ENCODE peak calls at places on chromosomes 16 and 17, in five cellular contexts. One of them, this sample, is unnamed. For H3K27me3 and H3K4me1, the result is how much of the 10 kb centered on the place peaks cover.

GRCh38 chr17:79970576-79971068 is 65.0 kb downstream of the TBC1D16 start:
- DNase-seq in tibial artery: no peak
- DNase-seq in H9: peak
- DNase-seq in PC-9: no peak
- DNase-seq in heart right ventricle: no peak
- DNase-seq in this sample: peak

GRCh38 chr17:74484066-74484465 is 17.6 kb downstream of the CD300A start:
- DNase-seq in tibial artery: no peak
- DNase-seq in H9: peak
- DNase-seq in PC-9: no peak
- DNase-seq in heart right ventricle: no peak
- DNase-seq in this sample: no peak

GRCh38 chr17:43771463-43771862 is 7.3 kb downstream of the DUSP3 start:
- DNase-seq in tibial artery: no peak
- DNase-seq in H9: no peak
- DNase-seq in PC-9: no peak
- DNase-seq in heart right ventricle: no peak
- DNase-seq in this sample: no peak

GRCh38 chr17:36665417-36665816 is 64.0 kb downstream of the MRM1 start:
- DNase-seq in tibial artery: no peak
- DNase-seq in H9: no peak
- DNase-seq in PC-9: peak
- DNase-seq in heart right ventricle: no peak
- DNase-seq in this sample: no peak

GRCh38 chr17:1995321-1996242 is 29.6 kb downstream of the RTN4RL1 start:
- DNase-seq in tibial artery: no peak
- DNase-seq in H9: no peak
- DNase-seq in PC-9: no peak
- DNase-seq in heart right ventricle: no peak
- DNase-seq in this sample: no peak

GRCh38 chr16:27330542-27330941 is 16.8 kb downstream of the IL4R start:
- DNase-seq in tibial artery: peak
- DNase-seq in H9: no peak
- DNase-seq in PC-9: no peak
- DNase-seq in heart right ventricle: peak
- DNase-seq in this sample: no peak

GRCh38 chr16:14407786-14408399 is 222.2 kb downstream of the PARN start:
- DNase-seq in tibial artery: no peak
- DNase-seq in H9: no peak
- DNase-seq in PC-9: no peak
- DNase-seq in heart right ventricle: no peak
- DNase-seq in this sample: no peak

GRCh38 chr16:28297784-28298510 is 5.6 kb downstream of the SBK1 start:
- DNase-seq in tibial artery: no peak
- DNase-seq in H9: no peak
- DNase-seq in PC-9: peak
- DNase-seq in heart right ventricle: no peak
- DNase-seq in this sample: no peak

GRCh38 chr16:21226749-21227148 is 6.8 kb upstream of the ANKS4B start:
- DNase-seq in tibial artery: no peak
- DNase-seq in H9: no peak
- DNase-seq in PC-9: no peak
- DNase-seq in heart right ventricle: no peak
- DNase-seq in this sample: no peak

GRCh38 chr17:39450051-39450450 is 1.0 kb downstream of the MED1 start:
- DNase-seq in tibial artery: no peak
- DNase-seq in H9: no peak
- DNase-seq in PC-9: peak
- DNase-seq in heart right ventricle: no peak
- DNase-seq in this sample: no peak

GRCh38 chr16:57825298-57826039 is 23.2 kb upstream of the KIFC3 start:
- DNase-seq in tibial artery: no peak
- DNase-seq in H9: no peak
- DNase-seq in PC-9: no peak
- DNase-seq in heart right ventricle: no peak
- DNase-seq in this sample: no peak

GRCh38 chr17:35390156-35390555 is 16.7 kb upstream of the SLFN11 start:
- DNase-seq in tibial artery: no peak
- DNase-seq in H9: no peak
- DNase-seq in PC-9: no peak
- DNase-seq in heart right ventricle: no peak
- DNase-seq in this sample: no peak

GRCh38 chr16:87487361-87487924 is 5.4 kb downstream of the ZCCHC14 start:
- DNase-seq in tibial artery: peak
- DNase-seq in H9: peak
- DNase-seq in PC-9: peak
- DNase-seq in heart right ventricle: peak
- DNase-seq in this sample: no peak

GRCh38 chr17:9911089-9911488 is 6.0 kb upstream of the RCVRN start:
- DNase-seq in tibial artery: no peak
- DNase-seq in H9: no peak
- DNase-seq in PC-9: no peak
- DNase-seq in heart right ventricle: no peak
- DNase-seq in this sample: no peak

GRCh38 chr17:9916108-9916507 is 11.0 kb upstream of the RCVRN start:
- DNase-seq in tibial artery: no peak
- DNase-seq in H9: no peak
- DNase-seq in PC-9: no peak
- DNase-seq in heart right ventricle: no peak
- DNase-seq in this sample: no peak

GRCh38 chr17:9912146-9913099 is 7.4 kb upstream of the RCVRN start:
- DNase-seq in tibial artery: no peak
- DNase-seq in H9: no peak
- DNase-seq in PC-9: no peak
- DNase-seq in heart right ventricle: no peak
- DNase-seq in this sample: no peak

GRCh38 chr17:9917131-9917530 is 12.1 kb upstream of the RCVRN start:
- DNase-seq in tibial artery: no peak
- DNase-seq in H9: no peak
- DNase-seq in PC-9: no peak
- DNase-seq in heart right ventricle: no peak
- DNase-seq in this sample: no peak

GRCh38 chr17:9913476-9913875 is 8.4 kb upstream of the RCVRN start:
- DNase-seq in tibial artery: no peak
- DNase-seq in H9: no peak
- DNase-seq in PC-9: no peak
- DNase-seq in heart right ventricle: no peak
- DNase-seq in this sample: no peak
- H3K27ac ChIP-seq in tibial artery: no peak
- H3K27ac ChIP-seq in H9: no peak
- H3K27ac ChIP-seq in PC-9: no peak
- H3K27ac ChIP-seq in heart right ventricle: no peak
- H3K27ac ChIP-seq in this sample: no peak

GRCh38 chr17:77946900-77947643 is 11.4 kb upstream of the TNRC6C start:
- DNase-seq in tibial artery: no peak
- DNase-seq in H9: no peak
- DNase-seq in PC-9: no peak
- DNase-seq in heart right ventricle: no peak
- DNase-seq in this sample: no peak
- H3K27me3 ChIP-seq in tibial artery: under half
- H3K27me3 ChIP-seq in H9: under half
- H3K27me3 ChIP-seq in PC-9: half or more
- H3K27me3 ChIP-seq in heart right ventricle: under half
- H3K27me3 ChIP-seq in this sample: under half

GRCh38 chr17:29616300-29617048 is 6.2 kb downstream of the CORO6 start:
- DNase-seq in tibial artery: no peak
- DNase-seq in H9: no peak
- DNase-seq in PC-9: no peak
- DNase-seq in heart right ventricle: no peak
- DNase-seq in this sample: no peak
- H3K4me1 ChIP-seq in tibial artery: half or more
- H3K4me1 ChIP-seq in H9: under half
- H3K4me1 ChIP-seq in PC-9: under half
- H3K4me1 ChIP-seq in heart right ventricle: half or more
- H3K4me1 ChIP-seq in this sample: under half

GRCh38 chr17:33082529-33083148 is 91.0 kb downstream of the SPACA3 start:
- DNase-seq in tibial artery: no peak
- DNase-seq in H9: no peak
- DNase-seq in PC-9: no peak
- DNase-seq in heart right ventricle: no peak
- DNase-seq in this sample: no peak
- H3K27ac ChIP-seq in tibial artery: no peak
- H3K27ac ChIP-seq in H9: no peak
- H3K27ac ChIP-seq in PC-9: no peak
- H3K27ac ChIP-seq in heart right ventricle: no peak
- H3K27ac ChIP-seq in this sample: no peak

DNA sequence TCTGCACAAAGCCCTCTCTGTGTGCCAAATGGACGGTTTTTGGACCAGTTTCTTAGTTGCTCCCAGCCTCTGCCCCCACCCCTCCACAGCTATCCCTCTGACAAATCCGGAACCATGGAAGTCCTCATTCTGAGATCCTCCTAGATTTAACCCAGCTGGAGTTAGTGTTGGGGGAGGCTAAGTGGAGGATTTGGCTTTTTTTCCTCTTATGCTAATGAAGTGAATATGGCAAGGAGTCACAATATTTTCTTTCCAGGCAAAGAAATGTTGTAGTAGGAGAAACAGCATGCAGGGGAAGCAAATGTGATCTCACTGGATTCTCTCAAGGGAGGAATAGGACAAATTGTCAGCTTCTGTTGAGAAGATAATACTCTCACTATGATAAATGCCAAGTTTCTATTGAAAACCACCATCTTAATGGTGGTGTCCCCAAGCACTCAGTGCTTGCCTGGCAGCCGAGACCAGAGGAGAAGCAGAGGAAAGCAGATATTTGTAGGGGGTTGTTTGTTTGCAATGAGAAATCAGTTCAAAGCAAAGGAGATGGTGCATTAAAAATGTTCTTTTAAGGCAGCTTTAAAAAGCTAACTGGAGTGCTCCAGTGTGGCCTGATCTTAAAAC is 159.5 kb downstream of the MSI2 start:
- DNase-seq in tibial artery: no peak
- DNase-seq in H9: no peak
- DNase-seq in PC-9: no peak
- DNase-seq in heart right ventricle: no peak
- DNase-seq in this sample: no peak
- H3K27me3 ChIP-seq in tibial artery: under half
- H3K27me3 ChIP-seq in H9: under half
- H3K27me3 ChIP-seq in PC-9: under half
- H3K27me3 ChIP-seq in heart right ventricle: under half
- H3K27me3 ChIP-seq in this sample: under half

GRCh38 chr16:4385789-4386451 is 14.3 kb downstream of the VASN start:
- DNase-seq in tibial artery: no peak
- DNase-seq in H9: no peak
- DNase-seq in PC-9: no peak
- DNase-seq in heart right ventricle: no peak
- DNase-seq in this sample: no peak
- H3K4me1 ChIP-seq in tibial artery: half or more
- H3K4me1 ChIP-seq in H9: under half
- H3K4me1 ChIP-seq in PC-9: under half
- H3K4me1 ChIP-seq in heart right ventricle: half or more
- H3K4me1 ChIP-seq in this sample: under half

GRCh38 chr17:33303254-33303653 is 10.2 kb upstream of the ASIC2 start:
- DNase-seq in tibial artery: no peak
- DNase-seq in H9: no peak
- DNase-seq in PC-9: no peak
- DNase-seq in heart right ventricle: no peak
- DNase-seq in this sample: no peak
- H3K27ac ChIP-seq in tibial artery: no peak
- H3K27ac ChIP-seq in H9: no peak
- H3K27ac ChIP-seq in PC-9: no peak
- H3K27ac ChIP-seq in heart right ventricle: no peak
- H3K27ac ChIP-seq in this sample: no peak

GRCh38 chr17:41571561-41572434 is at the start of gene KRT9:
- DNase-seq in tibial artery: no peak
- DNase-seq in H9: no peak
- DNase-seq in PC-9: no peak
- DNase-seq in heart right ventricle: no peak
- DNase-seq in this sample: no peak

GRCh38 chr17:41579484-41580243 is 7.0 kb downstream of the KRT14 start:
- DNase-seq in tibial artery: peak
- DNase-seq in H9: peak
- DNase-seq in PC-9: peak
- DNase-seq in heart right ventricle: peak
- DNase-seq in this sample: peak

GRCh38 chr17:41578971-41579370 is 7.1 kb upstream of the KRT9 start:
- DNase-seq in tibial artery: no peak
- DNase-seq in H9: no peak
- DNase-seq in PC-9: no peak
- DNase-seq in heart right ventricle: no peak
- DNase-seq in this sample: no peak

GRCh38 chr17:41578538-41578937 is 6.7 kb upstream of the KRT9 start:
- DNase-seq in tibial artery: no peak
- DNase-seq in H9: no peak
- DNase-seq in PC-9: no peak
- DNase-seq in heart right ventricle: no peak
- DNase-seq in this sample: no peak

DNA sequence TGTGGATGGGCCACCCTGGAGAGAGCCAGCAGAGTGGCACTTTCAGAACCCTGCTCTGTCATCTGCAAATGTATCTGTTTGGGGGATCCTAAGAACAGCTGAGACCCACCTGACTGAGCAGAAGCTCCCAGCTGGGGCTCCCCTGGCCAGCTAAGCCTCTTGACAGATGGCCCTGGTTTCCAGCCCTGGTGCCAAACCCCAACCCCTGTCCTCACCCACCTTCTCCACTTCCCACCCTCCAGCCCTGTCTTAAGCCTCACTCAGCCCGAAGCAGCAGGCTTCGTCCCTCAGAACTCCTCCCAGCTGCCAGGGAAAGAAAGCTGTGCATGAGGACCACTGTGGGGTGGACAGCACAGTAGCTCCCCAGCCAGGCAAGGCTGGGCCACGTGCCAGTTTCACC is 3.5 kb upstream of the KRT9 start:
- DNase-seq in tibial artery: no peak
- DNase-seq in H9: no peak
- DNase-seq in PC-9: no peak
- DNase-seq in heart right ventricle: no peak
- DNase-seq in this sample: no peak
- H3K27me3 ChIP-seq in tibial artery: under half
- H3K27me3 ChIP-seq in H9: under half
- H3K27me3 ChIP-seq in PC-9: under half
- H3K27me3 ChIP-seq in heart right ventricle: half or more
- H3K27me3 ChIP-seq in this sample: under half

DNA sequence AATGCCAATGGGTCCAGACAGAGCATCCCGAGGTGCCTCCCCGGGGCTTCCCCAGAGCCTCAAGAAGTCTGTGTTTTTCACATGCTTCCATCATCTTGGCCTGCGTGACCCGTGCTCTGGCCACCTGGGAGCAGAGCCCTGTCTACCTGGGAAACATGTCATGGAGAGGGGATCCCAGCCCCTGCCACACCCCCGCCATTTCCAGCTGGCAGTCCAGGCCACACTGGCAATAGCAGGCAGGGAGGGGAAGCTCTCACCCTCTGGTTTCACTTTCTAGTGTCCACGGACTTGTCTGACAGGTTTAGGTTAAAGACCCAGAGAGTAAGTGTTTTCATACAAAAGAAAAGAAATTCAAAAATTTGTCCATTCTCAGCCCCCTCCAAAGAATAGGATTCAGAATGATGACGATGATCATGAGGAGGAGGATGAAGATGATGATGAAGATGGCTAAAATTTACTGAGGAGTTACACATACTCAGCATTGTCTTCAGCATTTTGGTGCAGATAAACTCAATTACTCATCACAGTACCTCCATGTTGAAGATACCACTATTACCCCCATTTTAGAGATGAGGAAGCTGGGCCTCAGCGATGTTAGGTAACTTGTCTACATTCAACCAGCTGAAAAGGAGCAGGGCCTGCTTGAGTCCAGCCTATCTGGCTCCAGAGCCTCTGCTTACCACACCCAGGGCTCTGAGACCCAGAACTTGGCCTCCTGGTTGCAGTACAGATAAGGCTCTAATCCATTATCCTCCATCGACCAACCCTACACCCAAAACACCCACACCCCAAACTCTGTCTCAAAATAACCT is 9.2 kb downstream of the SMIM5 start:
- DNase-seq in tibial artery: no peak
- DNase-seq in H9: no peak
- DNase-seq in PC-9: peak
- DNase-seq in heart right ventricle: no peak
- DNase-seq in this sample: peak
- H3K4me1 ChIP-seq in tibial artery: under half
- H3K4me1 ChIP-seq in H9: under half
- H3K4me1 ChIP-seq in PC-9: half or more
- H3K4me1 ChIP-seq in heart right ventricle: under half
- H3K4me1 ChIP-seq in this sample: under half

This sample was measured in breast epithelium.